ENCODE peak calls at places on chromosomes 13 and 19, in seven cellular contexts. E, Q, T, H, M, L and A are unnamed samples.

GRCh38 chr13:111668451-111668850 is 348.0 kb downstream of the TEX29 start:
- DNase-seq in Q (no peak), E (no peak), L (no peak), H (no peak), T (no peak), M (no peak), A (no peak)

GRCh38 chr19:4704317-4704673 is 19.3 kb downstream of the DPP9 start:
- DNase-seq in H (no peak), M (no peak), T (no peak), L (no peak), E (no peak), Q (no peak), A (no peak)

GRCh38 chr13:44899967-44900366 is 89.3 kb downstream of the NUFIP1 start:
- DNase-seq in Q (no peak), H (no peak), T (no peak), E (no peak), M (no peak), L (no peak), A (no peak)

GRCh38 chr13:100395698-100396373 is 192.8 kb downstream of the GGACT start:
- DNase-seq in H (no peak), T (no peak), E (no peak), L (no peak), M (no peak), Q (no peak), A (no peak)

GRCh38 chr19:48611872-48612271 is 3.0 kb downstream of the FAM83E start:
- DNase-seq in L (no peak), M (no peak), H (no peak), Q (no peak), E (no peak), T (no peak), A (no peak)

GRCh38 chr19:5627395-5627904 is 4.6 kb downstream of the SAFB start:
- DNase-seq in L (no peak), E (peak), M (no peak), T (peak), Q (peak), H (peak), A (no peak)

GRCh38 chr19:6772028-6772865 is at the start of gene VAV1:
- DNase-seq in L (no peak), T (no peak), Q (no peak), H (peak), E (no peak), M (no peak), A (no peak)

GRCh38 chr19:10328558-10329429 is 4.5 kb downstream of the RAVER1 start:
- DNase-seq in T (no peak), Q (no peak), L (no peak), E (no peak), M (no peak), H (no peak), A (no peak)

GRCh38 chr13:82719987-82720386 is 1162.3 kb downstream of the SLITRK1 start:
- DNase-seq in Q (no peak), T (no peak), M (no peak), L (no peak), E (no peak), H (no peak), A (no peak)

GRCh38 chr13:50809133-50810090 is 34.1 kb downstream of the DLEU7 start:
- DNase-seq in E (no peak), Q (peak), L (no peak), H (no peak), M (no peak), T (no peak), A (peak)

GRCh38 chr19:13744179-13744578 is 20.1 kb upstream of the MRI1 start:
- DNase-seq in T (no peak), L (no peak), H (no peak), E (no peak), M (no peak), Q (no peak), A (no peak)

GRCh38 chr19:48813123-48813911 is 2.5 kb upstream of the BCAT2 start:
- DNase-seq in T (no peak), E (no peak), L (no peak), H (no peak), M (no peak), Q (no peak), A (no peak)

GRCh38 chr19:6076675-6077463 is 33.4 kb downstream of the RFX2 start:
- DNase-seq in L (no peak), M (no peak), H (peak), E (peak), Q (peak), T (peak), A (no peak)

GRCh38 chr19:56348289-56348877 is 33.7 kb upstream of the ZSCAN5A start:
- DNase-seq in E (no peak), L (no peak), H (no peak), T (no peak), Q (peak), M (no peak), A (no peak)

GRCh38 chr19:57362419-57362818 is 932 bp upstream of the TRAPPC2B start:
- DNase-seq in L (no peak), H (no peak), E (no peak), M (no peak), T (no peak), Q (no peak), A (peak)

GRCh38 chr19:32442650-32443049 is 37.1 kb downstream of the DPY19L3 start:
- DNase-seq in E (no peak), M (no peak), H (no peak), Q (no peak), L (no peak), T (no peak), A (no peak)

GRCh38 chr13:29993716-29994488 is 143.5 kb upstream of the UBL3 start:
- DNase-seq in H (no peak), M (peak), E (peak), T (peak), L (no peak), Q (peak), A (no peak)

GRCh38 chr19:45822716-45823115 is 7.6 kb upstream of the RSPH6A start:
- DNase-seq in L (no peak), T (no peak), M (no peak), Q (no peak), E (no peak), H (no peak), A (no peak)

GRCh38 chr19:39725995-39726394 is 11.8 kb downstream of the CLC start:
- DNase-seq in Q (no peak), H (no peak), M (no peak), E (no peak), L (no peak), T (no peak), A (no peak)

GRCh38 chr19:32203161-32203560 is 142.2 kb upstream of the ZNF507 start:
- DNase-seq in M (no peak), H (no peak), T (no peak), E (no peak), L (no peak), Q (no peak), A (no peak)

GRCh38 chr19:45059258-45059965 is 16.9 kb downstream of the ZNF296 start:
- DNase-seq in T (peak), Q (peak), L (no peak), H (peak), E (peak), M (peak), A (no peak)

GRCh38 chr19:36010402-36010801 is 1.8 kb upstream of the SYNE4 start:
- DNase-seq in H (no peak), L (no peak), E (no peak), Q (no peak), T (no peak), M (no peak), A (no peak)

GRCh38 chr13:48156466-48156865 is 61.6 kb upstream of the MED4 start:
- DNase-seq in H (no peak), L (no peak), M (no peak), Q (no peak), T (no peak), E (no peak), A (no peak)

DNA sequence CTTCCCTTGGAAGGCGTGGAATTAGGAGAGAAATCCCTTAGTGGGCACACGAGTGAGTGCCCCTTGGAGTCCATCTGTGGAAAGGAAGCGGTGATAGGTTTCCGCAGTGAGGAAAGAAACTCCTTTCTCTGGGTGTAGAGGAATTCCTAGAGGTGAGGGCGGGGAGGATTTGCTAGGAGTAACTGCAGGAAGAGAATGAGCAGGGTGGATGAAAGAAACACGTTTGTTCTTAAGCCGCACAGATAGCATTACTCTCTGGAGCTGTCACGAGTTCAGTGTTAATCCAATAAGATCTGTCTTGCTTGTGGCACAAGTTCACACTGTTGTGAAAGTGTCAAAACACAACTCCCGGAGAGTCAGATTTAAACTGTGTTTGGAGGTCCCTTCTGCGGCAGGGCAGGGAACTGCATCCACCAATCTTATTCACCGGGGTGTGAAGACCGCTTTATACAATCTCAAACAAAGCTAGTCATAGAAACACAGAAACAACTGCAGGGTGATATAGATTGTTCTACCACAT is 1.2 kb downstream of the KL start:
- DNase-seq in T (peak), M (peak), H (peak), L (no peak), Q (peak), E (no peak), A (no peak)
- TF ChIP-seq CTCF in T (peak), M (peak), H (peak), L (peak), Q (peak), E (peak), A (no peak)

GRCh38 chr19:23259961-23260360 is 9.8 kb upstream of the ZNF724 start:
- DNase-seq in Q (no peak), H (no peak), T (no peak), M (no peak), L (no peak), E (no peak), A (no peak)

GRCh38 chr19:23260956-23261355 is 10.8 kb upstream of the ZNF724 start:
- DNase-seq in M (no peak), T (no peak), L (no peak), H (no peak), Q (no peak), E (no peak), A (no peak)

GRCh38 chr19:23262892-23263291 is 12.7 kb upstream of the ZNF724 start:
- DNase-seq in T (no peak), M (no peak), Q (no peak), H (no peak), L (no peak), E (no peak), A (no peak)

GRCh38 chr19:23263396-23263795 is 13.2 kb upstream of the ZNF724 start:
- DNase-seq in H (no peak), L (no peak), E (no peak), Q (no peak), M (no peak), T (no peak), A (no peak)

GRCh38 chr19:23261496-23262020 is 11.4 kb upstream of the ZNF724 start:
- DNase-seq in L (no peak), T (no peak), M (no peak), H (no peak), E (no peak), Q (no peak), A (no peak)
- H3K4me3 ChIP-seq in L (no peak), T (no peak), M (no peak), H (no peak), E (no peak), Q (no peak), A (no peak)

GRCh38 chr13:19890030-19890429 is 26.6 kb upstream of the ZMYM5 start:
- DNase-seq in T (no peak), M (peak), Q (no peak), L (no peak), H (no peak), E (no peak), A (no peak)

DNA sequence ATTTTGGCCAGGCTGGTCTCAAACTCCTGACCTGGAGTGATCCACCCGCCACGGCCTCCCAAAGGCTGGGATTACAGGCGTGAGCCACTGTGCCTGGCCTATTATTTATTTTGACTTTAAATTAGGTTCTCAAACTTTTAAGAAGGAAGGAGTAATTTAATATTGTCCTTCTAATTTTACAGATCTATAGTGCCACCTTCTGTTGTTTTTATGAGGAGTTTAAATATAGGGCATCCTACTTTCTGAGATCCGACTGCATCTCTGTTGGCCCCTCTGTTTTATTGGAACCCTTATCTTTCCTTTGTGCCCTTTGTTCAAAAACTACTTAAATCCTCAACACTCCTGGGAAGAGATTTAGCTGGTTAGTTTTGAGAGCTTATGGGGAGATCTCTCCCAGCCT is 25.4 kb upstream of the ZMYM5 start:
- DNase-seq in Q (peak), L (no peak), E (no peak), T (peak), M (no peak), H (no peak), A (no peak)
- TF ChIP-seq CTCF in Q (peak), L (no peak), E (no peak), T (peak), M (peak), H (peak), A (no peak)

GRCh38 chr19:1254081-1254527 is 5.7 kb downstream of the MIDN start:
- DNase-seq in Q (peak), T (no peak), M (no peak), E (no peak), L (no peak), H (peak), A (no peak)
- H3K4me3 ChIP-seq in Q (peak), T (no peak), M (no peak), E (no peak), L (peak), H (peak), A (no peak)

DNA sequence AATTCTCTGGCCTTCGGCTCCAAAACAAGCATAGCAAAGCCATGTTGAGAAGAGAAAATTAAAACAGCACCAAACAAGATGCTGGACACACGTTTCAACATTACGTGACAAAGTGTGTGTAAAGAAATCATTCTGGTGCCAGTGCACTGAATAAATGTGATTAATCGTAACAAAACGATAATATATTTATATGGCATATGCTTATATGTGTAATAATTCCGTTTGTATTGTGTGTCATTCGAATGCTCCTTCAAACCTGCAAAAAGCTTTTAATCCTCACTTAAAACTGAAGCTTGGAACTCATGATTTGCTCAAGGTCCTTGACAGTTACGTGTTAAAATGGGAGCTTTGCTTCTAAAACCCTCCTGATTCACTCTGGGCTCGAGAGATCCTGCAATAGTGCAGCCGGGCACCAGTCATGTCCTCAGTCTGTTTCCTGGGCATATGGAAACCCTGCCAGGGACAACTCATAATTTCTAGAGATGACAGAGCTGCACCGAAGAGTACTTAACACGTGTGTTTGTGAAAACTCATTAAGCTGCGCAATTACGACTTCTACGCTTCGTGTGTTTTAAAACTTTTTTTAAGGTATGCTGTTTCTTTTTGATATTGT is 731 bp upstream of the AKAP8L start:
- DNase-seq in M (no peak), H (no peak), E (peak), L (no peak), Q (no peak), T (no peak), A (no peak)
- TF ChIP-seq CTCF in M (no peak), H (no peak), E (no peak), L (no peak), Q (no peak), T (no peak), A (no peak)

GRCh38 chr19:33749016-33749415 is 47.7 kb upstream of the KCTD15 start:
- DNase-seq in T (no peak), M (no peak), H (no peak), E (no peak), Q (no peak), L (no peak), A (no peak)

GRCh38 chr19:33751386-33751770 is 45.3 kb upstream of the KCTD15 start:
- DNase-seq in E (no peak), Q (no peak), L (no peak), M (no peak), T (no peak), H (no peak), A (no peak)

GRCh38 chr19:33752018-33752790 is 44.5 kb upstream of the KCTD15 start:
- DNase-seq in L (no peak), Q (no peak), H (no peak), E (no peak), M (no peak), T (no peak), A (no peak)

GRCh38 chr19:33749619-33750175 is 47.0 kb upstream of the KCTD15 start:
- DNase-seq in T (no peak), H (no peak), L (no peak), Q (no peak), M (no peak), E (no peak), A (no peak)

GRCh38 chr19:33750587-33751385 is 45.9 kb upstream of the KCTD15 start:
- DNase-seq in Q (no peak), H (no peak), T (no peak), M (no peak), E (no peak), L (no peak), A (no peak)
- H3K4me3 ChIP-seq in Q (no peak), H (no peak), T (no peak), M (no peak), E (no peak), L (no peak), A (no peak)

GRCh38 chr13:102567857-102568256 is 28.9 kb upstream of the TPP2 start:
- DNase-seq in H (no peak), T (no peak), Q (no peak), L (no peak), M (peak), E (no peak), A (no peak)

GRCh38 chr13:102566513-102566912 is 30.3 kb upstream of the TPP2 start:
- DNase-seq in Q (no peak), M (no peak), E (no peak), H (no peak), L (no peak), T (no peak), A (no peak)

GRCh38 chr13:102569488-102569887 is 27.3 kb upstream of the TPP2 start:
- DNase-seq in M (no peak), H (no peak), T (peak), L (no peak), E (peak), Q (peak), A (no peak)

DNA sequence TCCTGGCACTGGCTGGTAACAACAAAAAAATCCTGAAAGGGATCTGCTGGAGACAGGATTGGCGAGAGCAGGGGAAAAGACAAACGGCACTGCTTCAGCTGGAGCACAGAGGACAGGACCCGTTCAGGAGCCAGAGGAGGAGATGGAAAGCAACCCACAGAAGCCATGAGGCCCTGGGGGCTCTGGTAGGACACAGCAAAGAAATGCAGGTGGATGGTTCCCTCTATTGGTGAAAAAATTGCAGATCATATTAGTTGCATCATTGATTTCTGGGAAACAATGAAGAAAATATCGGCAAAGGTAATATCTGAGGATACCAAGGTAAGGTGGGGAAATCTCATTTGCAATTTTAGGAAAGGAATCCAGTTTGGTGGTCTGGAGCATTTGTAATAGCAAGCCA is 25.7 kb upstream of the TPP2 start:
- DNase-seq in Q (no peak), L (no peak), E (no peak), H (no peak), M (peak), T (no peak), A (no peak)
- TF ChIP-seq CTCF in Q (peak), L (no peak), E (no peak), H (no peak), M (no peak), T (peak), A (peak)

GRCh38 chr13:33918199-33918932 is 100.4 kb downstream of the RFC3 start:
- DNase-seq in T (peak), H (peak), Q (peak), M (peak), E (peak), L (no peak), A (no peak)
- H3K4me3 ChIP-seq in T (no peak), H (no peak), Q (no peak), M (no peak), E (no peak), L (no peak), A (no peak)